ENCODE peak calls at places on chromosomes 3 and 15, in four cellular contexts. One of them, this sample, is unnamed.

GRCh38 chr15:96274698-96275097 is 55.8 kb upstream of the NR2F2 start:
- DNase-seq in fibroblast of pulmonary artery: peak
- DNase-seq in NCI-H146: no peak
- DNase-seq in left ventricle myocardium inferior: no peak
- DNase-seq in this sample: no peak

GRCh38 chr15:28977377-28978010 is 91.7 kb downstream of the APBA2 start:
- DNase-seq in left ventricle myocardium inferior: peak
- DNase-seq in NCI-H146: no peak
- DNase-seq in fibroblast of pulmonary artery: peak
- DNase-seq in this sample: peak

GRCh38 chr3:55160241-55160877 is 232.5 kb upstream of the LRTM1 start:
- DNase-seq in left ventricle myocardium inferior: peak
- DNase-seq in NCI-H146: no peak
- DNase-seq in fibroblast of pulmonary artery: peak
- DNase-seq in this sample: peak

GRCh38 chr15:61033938-61034792 is 194.9 kb downstream of the RORA start:
- DNase-seq in NCI-H146: no peak
- DNase-seq in left ventricle myocardium inferior: no peak
- DNase-seq in fibroblast of pulmonary artery: no peak
- DNase-seq in this sample: no peak

GRCh38 chr15:59168536-59168935 is 38.1 kb upstream of the LDHAL6B start:
- DNase-seq in NCI-H146: no peak
- DNase-seq in fibroblast of pulmonary artery: peak
- DNase-seq in left ventricle myocardium inferior: no peak
- DNase-seq in this sample: no peak

GRCh38 chr3:14312375-14312774 is 90.0 kb upstream of the SLC6A6 start:
- DNase-seq in fibroblast of pulmonary artery: no peak
- DNase-seq in NCI-H146: peak
- DNase-seq in left ventricle myocardium inferior: no peak
- DNase-seq in this sample: no peak

GRCh38 chr15:73010154-73011152 is 41.8 kb upstream of the NEO1 start:
- DNase-seq in left ventricle myocardium inferior: no peak
- DNase-seq in fibroblast of pulmonary artery: no peak
- DNase-seq in NCI-H146: no peak
- DNase-seq in this sample: no peak

GRCh38 chr3:125683067-125683844 is 88.0 kb upstream of the OSBPL11 start:
- DNase-seq in NCI-H146: no peak
- DNase-seq in fibroblast of pulmonary artery: peak
- DNase-seq in left ventricle myocardium inferior: peak
- DNase-seq in this sample: peak

GRCh38 chr3:139506792-139507191 is 30.5 kb upstream of the RBP2 start:
- DNase-seq in left ventricle myocardium inferior: no peak
- DNase-seq in fibroblast of pulmonary artery: no peak
- DNase-seq in NCI-H146: peak
- DNase-seq in this sample: no peak

GRCh38 chr15:77354064-77354463 is 65.8 kb downstream of the PEAK1 start:
- DNase-seq in fibroblast of pulmonary artery: no peak
- DNase-seq in NCI-H146: no peak
- DNase-seq in left ventricle myocardium inferior: no peak
- DNase-seq in this sample: no peak

GRCh38 chr15:73239564-73240208 is 129.1 kb downstream of the HCN4 start:
- DNase-seq in fibroblast of pulmonary artery: peak
- DNase-seq in left ventricle myocardium inferior: no peak
- DNase-seq in NCI-H146: no peak
- DNase-seq in this sample: no peak

GRCh38 chr3:192220915-192221314 is 506.4 kb downstream of the FGF12 start:
- DNase-seq in fibroblast of pulmonary artery: no peak
- DNase-seq in NCI-H146: no peak
- DNase-seq in left ventricle myocardium inferior: no peak
- DNase-seq in this sample: no peak

GRCh38 chr3:130242850-130243569 is 102.5 kb upstream of the COL6A5 start:
- DNase-seq in NCI-H146: no peak
- DNase-seq in left ventricle myocardium inferior: no peak
- DNase-seq in fibroblast of pulmonary artery: peak
- DNase-seq in this sample: no peak

GRCh38 chr3:190321789-190322603 is at the start of gene CLDN1:
- DNase-seq in left ventricle myocardium inferior: peak
- DNase-seq in fibroblast of pulmonary artery: peak
- DNase-seq in NCI-H146: peak
- DNase-seq in this sample: peak

GRCh38 chr15:36844453-36845094 is 255.8 kb downstream of the MEIS2 start:
- DNase-seq in NCI-H146: peak
- DNase-seq in left ventricle myocardium inferior: no peak
- DNase-seq in fibroblast of pulmonary artery: peak
- DNase-seq in this sample: no peak